ENCODE peak calls at places on chromosomes 4 and X, in five cellular contexts. R, H, U, J and L are unnamed samples.

GRCh38 chrX:18887177-18887820 is 96.6 kb downstream of the PHKA2 start:
- DNase-seq in R (peak), H (no peak), U (no peak), J (no peak), L (no peak)

GRCh38 chr4:146485968-146486367 is 35.8 kb downstream of the SLC10A7 start:
- DNase-seq in R (no peak), H (no peak), U (no peak), J (no peak), L (no peak)

GRCh38 chrX:86047174-86047991 is at the start of gene CHM:
- DNase-seq in R (peak), H (peak), U (peak), J (peak), L (peak)

GRCh38 chrX:38627683-38628082 is 66.3 kb downstream of the TSPAN7 start:
- DNase-seq in R (no peak), H (peak), U (peak), J (no peak), L (no peak)

GRCh38 chrX:154126101-154126500 is 17.9 kb upstream of the OPN1LW start:
- DNase-seq in R (no peak), H (no peak), U (no peak), J (no peak), L (no peak)

GRCh38 chr4:113468165-113469022 is 293.1 kb downstream of the CAMK2D start:
- DNase-seq in R (peak), H (no peak), U (peak), J (no peak), L (peak)

GRCh38 chr4:38957947-38958346 is 74.3 kb downstream of the TMEM156 start:
- DNase-seq in R (no peak), H (no peak), U (no peak), J (no peak), L (no peak)

GRCh38 chrX:46209037-46209436 is 336.2 kb downstream of the ZNF674 start:
- DNase-seq in R (no peak), H (no peak), U (no peak), J (no peak), L (no peak)